ENCODE peak calls at places on chromosomes 7 and 10, in five cellular contexts. L is stomach, I is BJ, A is fibroblast of pulmonary artery, C is OCI-LY7. R is an unnamed sample.
A peak's percentile ranks its signal among the peaks of the same experiment; 100 is the strongest.

GRCh38 chr10:78319371-78319770 is 285.7 kb downstream of the RPS24 start:
- DNase-seq in L (no peak), I (no peak), A (no peak), C (no peak), R (no peak)

GRCh38 chr10:114486938-114487814 is 82.9 kb upstream of the AFAP1L2 start:
- DNase-seq in L (no peak), I (no peak), A (no peak), C (no peak), R (no peak)

GRCh38 chr10:124476043-124476725 is 14.6 kb downstream of the LHPP start:
- DNase-seq in L (no peak), I (no peak), A (no peak), C (no peak), R (no peak)

GRCh38 chr10:90652519-90652918 is 205.3 kb downstream of the HTR7 start:
- DNase-seq in L (no peak), I (no peak), A (peak; percentile 62), C (no peak), R (peak; percentile 17)

GRCh38 chr7:110157631-110158362 is 933.1 kb upstream of the LRRN3 start:
- DNase-seq in L (no peak), I (no peak), A (peak; percentile 2), C (no peak), R (no peak)

GRCh38 chr10:88689366-88689765 is 16.7 kb upstream of the LIPK start:
- DNase-seq in L (no peak), I (no peak), A (no peak), C (no peak), R (no peak)

GRCh38 chr7:38296059-38296857 is 22.8 kb upstream of the TARP start:
- DNase-seq in L (no peak), I (no peak), A (no peak), C (peak; percentile 29), R (peak; percentile 67)

GRCh38 chr7:124171068-124171467 is 138.2 kb upstream of the TMEM229A start:
- DNase-seq in L (no peak), I (no peak), A (peak; percentile 11), C (no peak), R (peak; percentile 15)

GRCh38 chr7:56007891-56008290 is 43.4 kb downstream of the PSPH start:
- DNase-seq in L (no peak), I (no peak), A (no peak), C (no peak), R (no peak)

GRCh38 chr7:124840435-124840834 is 74.8 kb upstream of the GPR37 start:
- DNase-seq in L (no peak), I (no peak), A (peak; percentile 19), C (no peak), R (no peak)

GRCh38 chr10:112227331-112227961 is 43.9 kb upstream of the GPAM start:
- DNase-seq in L (no peak), I (peak; percentile 26), A (no peak), C (no peak), R (no peak)

GRCh38 chr10:106399112-106399511 is 765.4 kb downstream of the SORCS1 start:
- DNase-seq in L (no peak), I (no peak), A (no peak), C (no peak), R (no peak)

GRCh38 chr7:133051066-133051465 is 30.8 kb downstream of the CHCHD3 start:
- DNase-seq in L (no peak), I (no peak), A (peak; percentile 41), C (peak; percentile 65), R (peak; percentile 12)

GRCh38 chr7:48781783-48782182 is 142.6 kb upstream of the CDC14C start:
- DNase-seq in L (no peak), I (no peak), A (no peak), C (no peak), R (peak; percentile 1)

GRCh38 chr10:44990302-44990655 is 10.4 kb upstream of the ZNF22 start:
- DNase-seq in L (no peak), I (no peak), A (no peak), C (peak; percentile 19), R (no peak)

GRCh38 chr7:22672892-22673637 is 53.9 kb upstream of the IL6 start:
- DNase-seq in L (no peak), I (no peak), A (no peak), C (no peak), R (peak; percentile 71)

GRCh38 chr7:2609001-2609411 is 22.8 kb upstream of the TTYH3 start:
- DNase-seq in L (no peak), I (no peak), A (peak; percentile 67), C (peak; percentile 48), R (peak; percentile 55)

GRCh38 chr7:142152076-142152475 is 40.6 kb downstream of the MGAM2 start:
- DNase-seq in L (no peak), I (no peak), A (no peak), C (no peak), R (peak; percentile 34)

GRCh38 chr7:142158741-142159496 is 47.4 kb downstream of the MGAM2 start:
- DNase-seq in L (no peak), I (no peak), A (no peak), C (no peak), R (no peak)

GRCh38 chr7:142150869-142151268 is 39.4 kb downstream of the MGAM2 start:
- DNase-seq in L (no peak), I (no peak), A (no peak), C (no peak), R (no peak)

GRCh38 chr7:142153400-142153799 is 41.9 kb downstream of the MGAM2 start:
- DNase-seq in L (peak; percentile 38), I (no peak), A (no peak), C (no peak), R (peak; percentile 30)
- TF ChIP-seq CTCF in L (no peak), I (no peak), A (no peak), C (peak; percentile 39), R (peak; percentile 29)

GRCh38 chr7:114418117-114418516 is 3.5 kb downstream of the FOXP2 start:
- DNase-seq in L (no peak), I (no peak), A (no peak), C (no peak), R (no peak)
- H3K4me3 ChIP-seq in L (peak overlapping the region; percentile 8), I (no peak overlapping the region), A (no peak overlapping the region), C (no peak overlapping the region), R (no peak overlapping the region)

GRCh38 chr10:34275626-34276025 is 539.5 kb downstream of the PARD3 start:
- DNase-seq in L (no peak), I (peak; percentile 19), A (no peak), C (no peak), R (no peak)

GRCh38 chr10:34286136-34286739 is 528.9 kb downstream of the PARD3 start:
- DNase-seq in L (no peak), I (no peak), A (no peak), C (no peak), R (no peak)

GRCh38 chr10:34282186-34282585 is 532.9 kb downstream of the PARD3 start:
- DNase-seq in L (no peak), I (no peak), A (no peak), C (no peak), R (no peak)

GRCh38 chr10:34281661-34282060 is 533.4 kb downstream of the PARD3 start:
- DNase-seq in L (no peak), I (no peak), A (no peak), C (no peak), R (no peak)

DNA sequence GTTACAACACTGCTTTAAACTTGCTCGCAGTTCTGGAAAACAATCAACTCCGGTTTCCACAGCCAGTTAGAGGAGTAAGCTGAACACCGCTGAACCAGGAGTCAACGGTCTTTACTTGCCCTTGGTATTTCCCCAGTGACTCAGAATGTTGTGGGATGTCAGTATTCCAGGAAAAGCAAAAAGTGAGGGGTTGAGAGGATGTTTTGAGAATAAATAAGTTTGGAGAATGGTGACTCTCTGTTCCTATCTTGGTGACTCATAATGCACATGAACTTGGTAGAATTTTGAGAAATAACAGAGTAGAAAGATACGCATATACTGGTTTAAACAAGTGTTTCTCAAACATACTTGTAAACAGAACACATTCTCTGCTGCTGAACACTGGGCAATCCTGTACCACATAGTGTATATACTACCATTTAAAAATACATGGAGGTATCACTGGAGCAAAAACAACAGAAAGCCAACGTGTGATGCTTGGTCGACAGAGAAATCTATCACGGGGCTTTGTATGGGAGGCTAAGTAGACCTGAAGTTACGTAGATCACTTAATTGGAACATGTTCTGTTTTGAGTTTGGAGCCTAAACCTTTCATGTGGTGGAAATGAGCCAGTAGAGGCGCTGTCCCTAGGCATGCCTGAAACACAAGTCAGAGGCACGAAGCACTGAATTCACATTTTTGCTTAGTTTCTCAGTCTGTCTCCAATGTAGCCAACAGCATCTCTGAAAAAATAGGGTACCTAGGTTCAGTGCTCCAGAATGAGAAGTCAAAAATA is 534.3 kb downstream of the PARD3 start:
- DNase-seq in L (no peak), I (peak; percentile 93), A (peak; percentile 99), C (no peak), R (no peak)
- TF ChIP-seq CTCF in L (no peak), I (peak; percentile 27), A (peak; percentile 34), C (peak; percentile 42), R (no peak)

GRCh38 chr10:43360086-43360485 is 11.3 kb upstream of the FXYD4 start:
- DNase-seq in L (no peak), I (no peak), A (no peak), C (no peak), R (no peak)

GRCh38 chr10:43361532-43362190 is 9.8 kb upstream of the FXYD4 start:
- DNase-seq in L (no peak), I (no peak), A (no peak), C (no peak), R (no peak)

GRCh38 chr10:43362191-43362839 is 9.1 kb upstream of the FXYD4 start:
- DNase-seq in L (peak; percentile 99), I (peak; percentile 25), A (peak; percentile 92), C (no peak), R (peak; percentile 94)
- H3K4me3 ChIP-seq in L (peak overlapping the region; percentile 49), I (peak overlapping the region; percentile 44), A (peak overlapping the region; percentile 48), C (no peak overlapping the region), R (peak overlapping the region; percentile 57)

DNA sequence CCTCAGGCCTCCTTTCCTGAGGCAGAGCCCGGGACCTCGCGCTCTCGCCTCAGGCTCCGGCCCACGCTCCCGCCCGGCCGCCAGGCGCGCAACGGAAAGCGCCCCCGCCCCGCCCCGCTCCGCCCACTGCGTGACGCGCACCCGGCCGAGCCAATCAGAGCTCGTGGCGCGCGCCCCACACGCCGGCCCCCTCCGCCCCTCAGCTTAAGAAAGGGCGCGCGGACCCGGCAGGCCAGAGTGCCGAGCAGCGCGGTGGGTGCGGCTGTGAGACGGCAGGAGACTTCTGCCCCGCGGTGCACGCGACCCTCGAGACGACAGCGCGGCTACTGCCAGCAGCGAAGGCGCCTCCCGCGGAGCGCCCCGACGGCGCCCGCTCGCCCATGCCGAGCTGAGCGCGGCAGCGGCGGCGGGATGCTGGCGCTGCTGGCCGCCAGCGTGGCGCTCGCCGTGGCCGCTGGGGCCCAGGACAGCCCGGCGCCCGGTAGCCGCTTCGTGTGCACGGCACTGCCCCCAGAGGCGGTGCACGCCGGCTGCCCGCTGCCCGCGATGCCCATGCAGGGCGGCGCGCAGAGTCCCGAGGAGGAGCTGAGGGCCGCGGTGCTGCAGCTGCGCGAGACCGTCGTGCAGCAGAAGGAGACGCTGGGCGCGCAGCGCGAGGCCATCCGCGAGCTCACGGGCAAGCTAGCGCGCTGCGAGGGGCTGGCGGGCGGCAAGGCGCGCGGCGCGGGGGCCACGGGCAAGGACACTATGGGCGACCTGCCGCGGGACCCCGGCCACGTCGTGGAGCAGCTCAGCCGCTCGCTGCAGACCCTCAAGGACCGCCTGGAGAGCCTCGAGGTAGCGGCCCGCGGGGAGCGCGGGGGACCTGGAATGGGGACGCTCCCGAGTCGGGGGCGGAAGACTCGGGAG is at the start of gene NPTX2:
- DNase-seq in L (no peak), I (no peak), A (peak; percentile 47), C (no peak), R (no peak)
- TF ChIP-seq CTCF in L (no peak), I (no peak), A (no peak), C (no peak), R (no peak)